ENCODE peak calls at places on chromosomes 12 and 14, in seven cellular contexts. B is Peyer's patch, F is K562, N is body of pancreas, V is heart left ventricle, M is ovary, D is tibial nerve. C is an unnamed sample.

GRCh38 chr12:3378655-3379054 is 112.3 kb upstream of the PRMT8 start:
- DNase-seq in B (no peak), F (no peak), N (no peak), V (no peak), M (no peak), D (no peak), C (no peak)

GRCh38 chr14:65709576-65709975 is 297.0 kb downstream of the FUT8 start:
- DNase-seq in B (no peak), F (no peak), N (no peak), V (no peak), M (no peak), D (no peak), C (peak)

GRCh38 chr12:76685246-76685678 is 78.7 kb upstream of the ZDHHC17 start:
- DNase-seq in B (no peak), F (no peak), N (no peak), V (peak), M (peak), D (no peak), C (no peak)

GRCh38 chr12:108950991-108951739 is 69.7 kb downstream of the SVOP start:
- DNase-seq in B (peak), F (peak), N (peak), V (peak), M (peak), D (peak), C (peak)

GRCh38 chr12:61385771-61386170 is 874.4 kb upstream of the USP15 start:
- DNase-seq in B (no peak), F (no peak), N (no peak), V (no peak), M (no peak), D (no peak), C (no peak)

GRCh38 chr14:72928872-72929271 is 2.6 kb downstream of the DCAF4 start:
- DNase-seq in B (no peak), F (no peak), N (no peak), V (no peak), M (no peak), D (no peak), C (no peak)

GRCh38 chr12:114841557-114842251 is 157.7 kb upstream of the TBX3 start:
- DNase-seq in B (no peak), F (no peak), N (no peak), V (no peak), M (no peak), D (no peak), C (no peak)

GRCh38 chr12:96197503-96198272 is 3.5 kb downstream of the ELK3 start:
- DNase-seq in B (no peak), F (no peak), N (no peak), V (no peak), M (no peak), D (no peak), C (no peak)

GRCh38 chr12:75960954-75961661 is 70.5 kb downstream of the PHLDA1 start:
- DNase-seq in B (no peak), F (no peak), N (no peak), V (no peak), M (no peak), D (no peak), C (no peak)

GRCh38 chr12:27076930-27077329 is 5.4 kb downstream of the C12orf71 start:
- DNase-seq in B (no peak), F (no peak), N (no peak), V (no peak), M (no peak), D (no peak), C (no peak)

GRCh38 chr12:3362751-3363150 is 128.3 kb upstream of the PRMT8 start:
- DNase-seq in B (no peak), F (no peak), N (no peak), V (no peak), M (no peak), D (no peak), C (no peak)

DNA sequence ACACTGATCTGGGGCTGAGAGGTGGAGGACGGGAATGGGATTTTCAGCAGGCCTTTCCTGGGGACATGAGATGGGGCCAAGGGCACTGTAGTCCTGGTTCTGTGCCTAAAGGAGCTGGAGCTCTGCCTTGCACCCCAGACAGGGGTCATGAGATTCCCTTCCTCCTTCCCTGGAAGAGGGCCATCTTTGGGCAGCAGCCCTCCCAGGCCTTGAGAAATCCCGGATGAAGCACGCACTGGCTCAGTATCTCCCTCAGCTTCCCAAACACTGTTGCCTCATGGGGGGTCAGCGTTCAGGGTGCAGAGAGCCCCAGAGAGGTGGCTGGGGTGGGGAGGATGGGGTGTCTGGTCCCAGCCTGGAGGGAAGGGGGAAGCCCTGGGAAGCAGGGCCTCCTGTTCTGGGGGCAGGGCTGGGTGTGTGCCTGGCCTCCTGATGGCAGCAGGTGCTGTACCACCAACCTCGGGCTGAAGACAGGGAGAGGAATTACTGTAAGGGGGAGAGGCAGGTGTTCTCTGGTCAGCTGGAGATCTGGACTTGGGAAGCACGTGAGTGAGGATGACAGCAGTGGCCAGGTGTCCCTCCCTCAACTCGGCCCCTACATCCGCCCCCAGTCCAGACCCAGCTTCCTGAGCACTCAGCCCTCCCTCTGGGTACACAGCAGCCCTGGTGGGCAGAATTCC is 8.4 kb upstream of the NR4A1 start:
- DNase-seq in B (no peak), F (no peak), N (no peak), V (no peak), M (peak), D (no peak), C (peak)
- H3K27ac ChIP-seq in B (peak), F (no peak), N (peak), V (peak), M (peak), D (peak), C (no peak)

DNA sequence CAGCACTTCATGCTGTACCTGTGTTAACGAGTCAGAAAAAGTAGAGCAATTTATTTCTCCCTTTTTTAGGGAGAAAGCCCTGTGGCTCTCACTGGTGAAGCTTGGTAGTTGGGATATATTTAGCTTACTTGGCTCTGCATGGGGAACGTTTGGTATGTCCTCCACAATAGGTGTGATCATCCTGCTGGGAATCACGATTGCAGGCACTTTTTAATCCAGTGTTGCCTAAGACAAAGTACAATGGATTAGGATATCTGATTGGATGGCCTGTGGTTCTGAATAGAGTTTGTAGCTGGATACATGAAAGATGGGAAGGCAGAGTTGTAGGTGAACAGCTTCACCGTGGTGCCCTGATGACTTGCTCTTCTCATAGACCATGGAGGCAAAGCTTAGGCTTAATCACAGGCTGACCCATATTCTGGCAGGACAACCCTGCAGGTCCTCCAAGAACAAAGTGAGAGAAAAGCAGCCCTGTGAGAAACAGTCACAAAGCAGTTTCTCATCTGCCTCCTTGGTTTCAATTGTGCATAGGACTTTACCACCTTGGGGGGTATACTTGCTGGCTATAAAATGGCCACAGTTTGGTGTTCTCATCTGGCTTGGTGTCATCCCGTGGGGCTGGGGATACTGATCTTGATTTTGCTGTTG is 7.5 kb downstream of the RESF1 start:
- DNase-seq in B (no peak), F (no peak), N (no peak), V (no peak), M (no peak), D (no peak), C (no peak)
- TF ChIP-seq POLR2A in B (no peak), F (no peak), N (no peak), V (no peak), M (no peak), D (no peak), C (no peak)

DNA sequence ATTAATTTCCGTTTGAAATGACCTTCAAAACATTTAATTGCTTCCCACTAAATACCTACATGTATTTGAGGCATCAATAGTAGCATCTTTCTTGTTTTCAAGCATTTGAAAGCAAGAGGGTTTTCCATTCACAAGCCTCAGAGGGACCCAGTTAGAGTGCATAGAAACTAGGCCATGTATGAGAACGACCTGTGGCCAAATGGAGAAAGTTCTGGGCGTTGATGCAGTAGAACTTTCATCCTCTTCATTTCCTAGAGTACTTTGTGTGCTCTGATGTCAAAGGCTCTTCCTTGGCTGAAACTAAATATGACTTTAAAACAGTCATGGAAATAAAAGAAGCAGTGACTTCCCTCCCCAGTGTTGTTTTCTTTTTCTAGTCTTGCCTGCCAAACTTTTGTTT is 946 bp upstream of the DHRS7 start:
- DNase-seq in B (peak), F (no peak), N (no peak), V (no peak), M (no peak), D (no peak), C (no peak)
- H3K4me3 ChIP-seq in B (no peak), F (no peak), N (no peak), V (no peak), M (no peak), D (no peak), C (no peak)

GRCh38 chr12:122099856-122100255 is 21.3 kb downstream of the MLXIP start:
- DNase-seq in B (peak), F (no peak), N (peak), V (no peak), M (no peak), D (no peak), C (no peak)
- H3K27ac ChIP-seq in B (peak), F (no peak), N (peak), V (no peak), M (peak), D (peak), C (no peak)

GRCh38 chr14:75578099-75578785 is at the start of gene FLVCR2:
- DNase-seq in B (peak), F (peak), N (peak), V (peak), M (peak), D (peak), C (peak)
- TF ChIP-seq POLR2A in B (peak), F (no peak), N (no peak), V (no peak), M (no peak), D (peak), C (peak)

DNA sequence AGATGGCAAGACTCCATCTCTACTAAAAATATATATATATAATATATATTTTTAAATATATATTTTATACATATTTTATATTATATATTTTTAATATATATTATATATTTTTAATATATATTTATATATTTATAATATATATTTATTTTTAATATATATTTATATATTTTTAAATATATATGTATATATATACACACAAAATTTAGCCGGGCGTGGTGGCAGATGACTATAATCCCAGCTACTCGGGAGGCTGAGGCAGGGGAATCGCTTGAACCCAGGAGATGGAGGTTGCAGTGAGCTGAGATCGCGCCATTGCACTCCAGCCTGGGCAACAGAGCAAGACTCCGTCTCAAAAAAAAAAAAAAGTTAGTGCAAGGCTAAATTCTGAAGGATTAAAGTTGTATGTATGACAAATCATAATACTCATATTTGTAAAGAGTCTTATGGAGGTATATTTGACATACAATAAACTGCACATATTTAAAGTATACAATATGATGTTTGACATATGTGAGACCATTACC is 7.7 kb upstream of the TDG start:
- DNase-seq in B (no peak), F (no peak), N (no peak), V (no peak), M (no peak), D (no peak), C (no peak)
- H3K4me3 ChIP-seq in B (peak), F (peak), N (no peak), V (peak), M (peak), D (peak), C (no peak)

GRCh38 chr14:99413172-99413571 is 67.5 kb downstream of the SETD3 start:
- DNase-seq in B (no peak), F (no peak), N (no peak), V (no peak), M (no peak), D (no peak), C (no peak)
- H3K27ac ChIP-seq in B (no peak), F (no peak), N (no peak), V (no peak), M (no peak), D (no peak), C (no peak)

GRCh38 chr14:77027538-77028383 is 747 bp downstream of the IRF2BPL start:
- DNase-seq in B (peak), F (peak), N (peak), V (peak), M (peak), D (no peak), C (peak)
- TF ChIP-seq POLR2A in B (no peak), F (no peak), N (no peak), V (no peak), M (peak), D (no peak), C (peak)